ENCODE peak calls at places on chromosomes 16 and 17, in eight cellular contexts. B is lower lobe of right lung; O is GM19239; K is cardiac muscle cell; X is activated T-helper 1 cell treated with anti-CD3 and anti-CD28 coated beads, Interleukin-2, amount 50 U/mL, for 16 hours; E is iris pigment epithelial cell; L is HCEC 1CT; H is cardiac fibroblast. W is an unnamed sample.

GRCh38 chr16:23367564-23367963 is 65.5 kb downstream of the SCNN1B start:
- DNase-seq in E (no peak), K (no peak), L (no peak), O (no peak), B (no peak), H (no peak), X (no peak), W (no peak)

GRCh38 chr16:69469807-69470561 is 45.6 kb downstream of the CYB5B start:
- DNase-seq in O (no peak), H (no peak), X (no peak), K (no peak), L (no peak), E (no peak), B (no peak), W (no peak)

GRCh38 chr17:49361902-49362722 is at the start of gene ZNF652:
- DNase-seq in H (peak), O (peak), K (peak), L (peak), B (peak), X (peak), E (peak), W (peak)

GRCh38 chr17:67108411-67108810 is 64.1 kb downstream of the CACNG1 start:
- DNase-seq in E (no peak), K (peak), B (no peak), O (no peak), H (no peak), X (no peak), L (no peak), W (no peak)

GRCh38 chr17:20281860-20282259 is 185.5 kb downstream of the LGALS9B start:
- DNase-seq in K (no peak), L (no peak), X (no peak), B (peak), O (no peak), H (no peak), E (no peak), W (peak)

GRCh38 chr17:7011415-7011814 is 1.0 kb upstream of the RNASEK start:
- DNase-seq in H (no peak), O (no peak), K (no peak), B (no peak), X (no peak), L (no peak), E (no peak), W (no peak)

GRCh38 chr16:14600164-14600563 is 29.9 kb downstream of the PARN start:
- DNase-seq in O (no peak), L (peak), K (peak), X (no peak), E (peak), B (no peak), H (peak), W (no peak)

GRCh38 chr17:17669081-17669850 is 12.0 kb upstream of the RAI1 start:
- DNase-seq in E (no peak), K (no peak), B (no peak), L (no peak), X (no peak), H (no peak), O (no peak), W (no peak)

GRCh38 chr17:7219812-7220592 is at the start of the genes ACADVL and DLG4:
- DNase-seq in B (peak), H (peak), K (peak), L (peak), O (peak), X (peak), E (peak), W (peak)